ENCODE peak calls at places on chromosomes 3 and 15, in five cellular contexts. X is tibial nerve, N is upper lobe of right lung, C is transverse colon, W is GM23338. B is an unnamed sample. For H3K4me1, the result is how much of the 10 kb centered on the place peaks cover.

GRCh38 chr15:90706394-90707327 is 10.5 kb upstream of the BLM start:
- DNase-seq in X (no peak), N (no peak), C (no peak), W (no peak), B (no peak)

GRCh38 chr3:42900226-42900625 is 5.7 kb upstream of the ZNF662 start:
- DNase-seq in X (no peak), N (no peak), C (no peak), W (no peak), B (no peak)

GRCh38 chr3:12409625-12410596 is 74.4 kb upstream of the TSEN2 start:
- DNase-seq in X (no peak), N (no peak), C (peak), W (no peak), B (no peak)

GRCh38 chr3:93906245-93906644 is 67.5 kb downstream of the PROS1 start:
- DNase-seq in X (no peak), N (no peak), C (no peak), W (no peak), B (peak)

GRCh38 chr3:126494204-126494603 is 18.5 kb upstream of the ZXDC start:
- DNase-seq in X (no peak), N (no peak), C (no peak), W (no peak), B (peak)

GRCh38 chr3:57091874-57092273 is 31.4 kb downstream of the SPATA12 start:
- DNase-seq in X (no peak), N (no peak), C (no peak), W (no peak), B (no peak)

GRCh38 chr15:91946075-91946474 is 92.6 kb downstream of the SLCO3A1 start:
- DNase-seq in X (no peak), N (no peak), C (no peak), W (no peak), B (no peak)

GRCh38 chr3:33131328-33132018 is 17.7 kb downstream of the CRTAP start:
- DNase-seq in X (no peak), N (no peak), C (no peak), W (peak), B (no peak)

GRCh38 chr3:62144482-62144881 is 228.9 kb downstream of the FEZF2 start:
- DNase-seq in X (no peak), N (no peak), C (no peak), W (no peak), B (no peak)

GRCh38 chr3:118705827-118706226 is 328.8 kb downstream of the IGSF11 start:
- DNase-seq in X (no peak), N (no peak), C (no peak), W (no peak), B (no peak)

GRCh38 chr15:83753872-83754493 is 100.1 kb downstream of the ADAMTSL3 start:
- DNase-seq in X (no peak), N (no peak), C (no peak), W (no peak), B (no peak)

GRCh38 chr3:128286691-128287090 is 133.4 kb downstream of the EEFSEC start:
- DNase-seq in X (no peak), N (no peak), C (no peak), W (no peak), B (no peak)

GRCh38 chr3:104598848-104599501 is 767.7 kb upstream of the ALCAM start:
- DNase-seq in X (no peak), N (no peak), C (no peak), W (no peak), B (no peak)

GRCh38 chr3:162348912-162349311 is 852.3 kb downstream of the OTOL1 start:
- DNase-seq in X (no peak), N (no peak), C (no peak), W (no peak), B (no peak)

GRCh38 chr3:17500618-17501017 is 241.8 kb downstream of the TBC1D5 start:
- DNase-seq in X (no peak), N (no peak), C (no peak), W (no peak), B (no peak)

GRCh38 chr3:175679582-175679981 is 820.4 kb downstream of the NAALADL2 start:
- DNase-seq in X (no peak), N (no peak), C (no peak), W (no peak), B (no peak)

GRCh38 chr3:96843505-96844203 is 29.3 kb downstream of the EPHA6 start:
- DNase-seq in X (no peak), N (no peak), C (no peak), W (no peak), B (no peak)

GRCh38 chr3:4983739-4984510 is 4.7 kb downstream of the BHLHE40 start:
- DNase-seq in X (no peak), N (no peak), C (peak), W (no peak), B (no peak)

GRCh38 chr3:160921020-160921635 is 165.1 kb downstream of the PPM1L start:
- DNase-seq in X (no peak), N (no peak), C (no peak), W (peak), B (no peak)

DNA sequence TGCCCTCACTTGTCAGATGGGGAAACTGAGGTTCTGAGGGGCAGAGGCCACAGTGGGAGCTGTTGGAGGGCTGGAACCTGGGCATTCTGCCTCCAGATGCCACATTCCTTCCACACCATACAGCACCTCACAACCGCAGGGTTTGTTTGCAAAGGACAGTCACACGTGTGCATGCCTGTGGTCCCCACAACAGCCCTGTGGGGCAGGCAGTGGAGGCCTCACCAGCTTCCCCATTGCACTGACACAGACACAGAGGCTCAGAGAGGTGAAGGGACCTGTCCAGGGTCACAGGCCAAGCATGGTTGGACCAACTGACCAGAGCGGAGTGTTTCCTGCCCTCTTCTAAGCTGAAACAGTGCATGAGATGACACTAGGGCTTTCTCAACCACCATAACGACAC is 75.2 kb upstream of the SEC13 start:
- DNase-seq in X (no peak), N (no peak), C (no peak), W (no peak), B (peak)
- H3K4me1 ChIP-seq in X (under half), N (under half), C (under half), W (under half), B (under half)

GRCh38 chr3:101935081-101935480 is 85.8 kb downstream of the NFKBIZ start:
- DNase-seq in X (no peak), N (no peak), C (no peak), W (no peak), B (no peak)
- H3K4me1 ChIP-seq in X (under half), N (under half), C (under half), W (under half), B (under half)

DNA sequence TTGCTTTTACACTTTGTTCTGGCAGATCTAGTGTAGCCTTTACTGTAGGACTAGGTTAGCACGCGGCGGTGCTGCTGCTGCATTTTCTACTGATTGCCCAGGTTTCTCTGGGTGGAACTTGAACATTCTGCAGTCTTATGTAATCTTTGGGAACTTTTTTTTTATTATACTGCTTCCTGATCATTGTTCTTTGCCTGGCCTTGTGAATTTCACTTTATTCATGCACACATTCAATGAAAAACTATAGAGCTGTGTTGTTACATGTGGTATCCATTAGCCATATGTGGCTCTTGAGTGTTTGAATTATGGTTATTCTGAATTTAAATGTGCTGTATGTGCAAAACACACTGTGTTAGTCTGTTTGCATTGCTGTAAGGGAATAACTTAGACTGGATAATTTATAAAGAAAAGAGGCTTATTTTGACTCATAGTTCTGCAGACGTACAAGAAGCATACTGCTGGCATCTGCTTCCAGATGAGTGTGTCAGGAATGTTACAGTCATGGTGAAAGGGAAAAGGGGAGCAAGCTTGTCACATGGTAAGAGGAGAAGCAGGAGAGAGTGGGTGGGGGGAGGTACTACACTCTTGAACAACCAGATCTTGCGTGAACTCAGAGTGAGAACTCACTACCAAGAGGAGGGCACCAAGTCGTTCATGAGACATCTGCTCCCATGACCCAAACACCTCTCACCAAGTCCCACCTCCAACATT is 26.5 kb downstream of the MEF2A start:
- DNase-seq in X (no peak), N (no peak), C (no peak), W (no peak), B (no peak)
- H3K4me1 ChIP-seq in X (under half), N (under half), C (under half), W (under half), B (under half)

DNA sequence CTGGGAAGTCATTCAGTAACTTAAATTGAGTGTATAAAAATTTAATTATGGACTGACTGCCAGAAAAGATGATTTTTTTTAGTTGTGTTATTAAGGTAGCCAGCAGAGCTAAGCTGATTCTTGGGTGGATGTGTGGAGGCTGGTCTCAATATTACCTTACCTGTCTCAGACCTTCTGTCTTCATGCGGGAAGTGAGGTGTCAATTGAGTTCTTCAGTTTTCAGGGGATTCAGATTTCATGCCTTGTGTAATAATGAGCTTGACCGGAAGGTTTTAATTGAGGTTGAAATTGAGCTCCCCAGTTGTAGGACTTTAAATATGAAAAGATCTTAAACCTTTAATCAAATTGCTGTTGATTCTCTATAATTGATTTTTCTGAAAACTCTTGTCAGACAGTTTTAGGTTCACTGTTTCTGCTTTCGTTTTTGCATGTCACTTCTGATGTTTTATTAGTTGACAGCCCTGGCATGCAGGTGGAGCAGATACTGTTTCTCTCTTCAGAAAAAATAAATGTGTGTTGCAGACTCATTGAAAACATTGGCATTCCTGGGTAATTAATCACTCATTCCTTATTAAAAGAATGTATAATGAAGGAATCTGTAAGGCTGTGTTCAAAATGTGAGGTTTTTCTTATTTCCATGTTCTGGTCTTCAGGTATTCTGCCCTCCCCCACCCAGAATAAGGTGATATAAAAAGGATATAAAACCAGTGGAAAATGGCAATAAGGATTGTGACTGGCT is 54.5 kb downstream of the PSMD6 start:
- DNase-seq in X (no peak), N (no peak), C (no peak), W (no peak), B (no peak)
- H3K4me1 ChIP-seq in X (half or more), N (half or more), C (half or more), W (half or more), B (half or more)

DNA sequence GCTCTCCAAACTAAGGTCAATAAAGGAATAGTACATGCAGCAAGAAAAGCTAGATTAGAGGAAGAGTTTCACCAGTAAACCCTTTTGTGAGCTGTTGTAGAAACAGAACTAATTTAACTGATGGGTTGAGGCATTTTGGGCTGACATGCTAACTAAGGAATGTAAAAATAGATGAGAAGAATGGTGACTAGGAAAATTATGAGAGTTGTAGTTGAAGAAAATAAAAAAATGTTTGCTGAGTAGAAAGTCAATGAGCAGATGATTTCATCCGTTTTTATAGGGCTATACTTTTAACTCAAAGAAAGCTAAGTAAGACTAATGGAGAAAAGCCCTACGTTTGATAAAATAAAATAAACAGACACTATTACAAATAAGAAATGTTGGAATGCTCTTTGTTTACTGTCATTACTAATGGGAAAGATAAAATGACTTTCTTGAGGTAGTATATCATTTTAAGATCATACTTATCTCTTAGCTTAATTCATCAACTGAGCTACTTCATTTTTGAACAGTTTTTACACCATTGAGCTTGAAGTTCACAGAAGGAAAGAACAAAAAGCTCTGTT is 209.4 kb upstream of the DPH6 start:
- DNase-seq in X (no peak), N (no peak), C (no peak), W (no peak), B (no peak)
- H3K4me1 ChIP-seq in X (under half), N (under half), C (under half), W (under half), B (under half)

GRCh38 chr15:70259030-70259424 is 161.3 kb upstream of the TLE3 start:
- DNase-seq in X (peak), N (peak), C (peak), W (no peak), B (peak)

GRCh38 chr15:70259640-70260066 is 161.9 kb upstream of the TLE3 start:
- DNase-seq in X (no peak), N (no peak), C (no peak), W (peak), B (no peak)

GRCh38 chr15:70261083-70261482 is 163.4 kb upstream of the TLE3 start:
- DNase-seq in X (no peak), N (no peak), C (no peak), W (no peak), B (no peak)

GRCh38 chr15:70260096-70260495 is 162.4 kb upstream of the TLE3 start:
- DNase-seq in X (no peak), N (no peak), C (no peak), W (no peak), B (no peak)

DNA sequence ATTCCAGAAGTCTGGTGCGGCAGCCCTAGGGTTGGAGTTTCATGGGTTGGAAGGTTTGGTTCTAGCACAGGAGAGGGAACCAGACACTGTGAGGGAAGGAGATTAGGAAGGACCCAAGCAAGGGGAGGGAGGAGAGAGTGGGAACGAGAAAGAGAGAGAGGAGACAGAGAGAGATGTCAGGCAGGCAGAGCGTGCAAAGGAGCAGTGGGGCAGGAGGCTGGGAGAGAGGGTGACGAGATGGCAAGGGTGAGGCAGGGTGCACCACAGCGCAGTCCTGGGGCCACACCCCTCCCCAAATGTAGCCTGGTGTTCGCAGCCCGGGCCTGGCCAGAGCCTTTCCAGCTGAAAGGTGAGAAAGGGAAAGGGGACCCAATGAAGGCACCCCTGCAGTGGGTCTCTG is 162.9 kb upstream of the TLE3 start:
- DNase-seq in X (no peak), N (no peak), C (no peak), W (no peak), B (no peak)
- H3K4me1 ChIP-seq in X (under half), N (under half), C (under half), W (under half), B (under half)